ENCODE peak calls at places on chromosomes 4 and X, in nine cellular contexts. H is kidney tubule cell; T is tibial nerve; S is HS-5; I is neural progenitor cell; P is NCI-H1092 treated with DMSO at 0.1 percent for 48 hours; C is LoVo; W is small intestine; V is stimulated activated CD4-positive, alpha-beta T cell treated with anti-CD3 and anti-CD28 coated beads, Interleukin-4, amount 100 ng/mL, for 48 hours. X is an unnamed sample.

GRCh38 chrX:78517124-78517523 is 142.0 kb downstream of the RTL3 start:
- DNase-seq in H (peak), T (no peak), S (no peak), I (no peak), P (no peak), C (peak), W (peak), V (peak), X (no peak)

GRCh38 chr4:104747635-104748034 is 252.9 kb upstream of the CXXC4 start:
- DNase-seq in H (peak), T (no peak), S (no peak), I (no peak), P (no peak), C (no peak), W (no peak), V (no peak), X (no peak)

GRCh38 chrX:39992300-39992699 is 105.5 kb downstream of the BCOR start:
- DNase-seq in H (no peak), T (no peak), S (no peak), I (no peak), P (no peak), C (no peak), W (no peak), V (no peak), X (no peak)

GRCh38 chr4:175441256-175441655 is 370.8 kb downstream of the GPM6A start:
- DNase-seq in H (no peak), T (no peak), S (no peak), I (no peak), P (no peak), C (no peak), W (no peak), V (no peak), X (no peak)

GRCh38 chr4:184472540-184473264 is 1.6 kb downstream of the IRF2 start:
- DNase-seq in H (peak), T (peak), S (no peak), I (peak), P (peak), C (peak), W (peak), V (peak), X (no peak)

GRCh38 chrX:75038925-75039324 is 113.7 kb upstream of the NEXMIF start:
- DNase-seq in H (peak), T (no peak), S (no peak), I (peak), P (no peak), C (no peak), W (peak), V (no peak), X (no peak)

GRCh38 chr4:123825596-123826291 is 429.1 kb downstream of the SPRY1 start:
- DNase-seq in H (peak), T (no peak), S (no peak), I (no peak), P (no peak), C (no peak), W (no peak), V (no peak), X (no peak)

GRCh38 chr4:140094701-140095420 is 59.1 kb downstream of the MAML3 start:
- DNase-seq in H (no peak), T (peak), S (no peak), I (no peak), P (peak), C (no peak), W (no peak), V (no peak), X (no peak)

GRCh38 chr4:177573487-177573886 is 131.2 kb upstream of the AGA start:
- DNase-seq in H (peak), T (no peak), S (peak), I (no peak), P (no peak), C (peak), W (no peak), V (no peak), X (no peak)

GRCh38 chr4:184746532-184746870 is 12.6 kb upstream of the CENPU start:
- DNase-seq in H (peak), T (no peak), S (no peak), I (no peak), P (no peak), C (no peak), W (no peak), V (no peak), X (no peak)

GRCh38 chrX:102659790-102660757 is 8.8 kb downstream of the GPRASP1 start:
- DNase-seq in H (peak), T (peak), S (peak), I (peak), P (peak), C (no peak), W (peak), V (peak), X (no peak)

GRCh38 chr4:107757860-107758476 is 37.9 kb upstream of the PAPSS1 start:
- DNase-seq in H (peak), T (no peak), S (peak), I (peak), P (peak), C (peak), W (peak), V (no peak), X (no peak)

GRCh38 chrX:118495958-118496762 is 545 bp downstream of the DOCK11 start:
- DNase-seq in H (peak), T (no peak), S (no peak), I (peak), P (peak), C (peak), W (peak), V (peak), X (no peak)

GRCh38 chr4:72418458-72418857 is 150.6 kb downstream of the ADAMTS3 start:
- DNase-seq in H (peak), T (no peak), S (peak), I (no peak), P (peak), C (no peak), W (no peak), V (no peak), X (peak)

GRCh38 chr4:80192937-80193336 is 4.4 kb upstream of the PRDM8 start:
- DNase-seq in H (peak), T (no peak), S (no peak), I (no peak), P (no peak), C (peak), W (no peak), V (no peak), X (no peak)

GRCh38 chrX:3461824-3462508 is 115.5 kb upstream of the MXRA5 start:
- DNase-seq in H (peak), T (no peak), S (no peak), I (no peak), P (no peak), C (peak), W (peak), V (no peak), X (no peak)

GRCh38 chr4:20017035-20017434 is 234.7 kb upstream of the SLIT2 start:
- DNase-seq in H (no peak), T (no peak), S (peak), I (no peak), P (no peak), C (no peak), W (no peak), V (no peak), X (no peak)

GRCh38 chr4:136319789-136320470 is 1212.4 kb downstream of the PCDH18 start:
- DNase-seq in H (peak), T (no peak), S (peak), I (no peak), P (no peak), C (peak), W (no peak), V (no peak), X (peak)

GRCh38 chr4:22474636-22475310 is 41.1 kb downstream of the ADGRA3 start:
- DNase-seq in H (peak), T (no peak), S (peak), I (no peak), P (no peak), C (no peak), W (no peak), V (no peak), X (peak)

GRCh38 chr4:114108869-114109268 is 129.4 kb upstream of the ARSJ start:
- DNase-seq in H (peak), T (no peak), S (peak), I (no peak), P (peak), C (no peak), W (no peak), V (no peak), X (no peak)

GRCh38 chrX:71298119-71298518 is 3.4 kb upstream of the ITGB1BP2 start:
- DNase-seq in H (no peak), T (no peak), S (no peak), I (no peak), P (no peak), C (no peak), W (no peak), V (no peak), X (no peak)

GRCh38 chr4:8860892-8861575 is 10.6 kb downstream of the HMX1 start:
- DNase-seq in H (no peak), T (no peak), S (no peak), I (peak), P (no peak), C (no peak), W (no peak), V (no peak), X (no peak)

X was measured in HS-27A.